ENCODE peak calls at places on chromosome 20, in five cellular contexts. One of them, this sample, is unnamed.

GRCh38 chr20:51506527-51507356 is 35.8 kb downstream of the NFATC2 start:
- DNase-seq in tibial nerve: no peak
- DNase-seq in breast epithelium: no peak
- DNase-seq in GM13976: no peak
- DNase-seq in natural killer cell: no peak
- DNase-seq in this sample: no peak

GRCh38 chr20:24317224-24317623 is 152.2 kb upstream of the SYNDIG1 start:
- DNase-seq in tibial nerve: no peak
- DNase-seq in breast epithelium: no peak
- DNase-seq in GM13976: no peak
- DNase-seq in natural killer cell: no peak
- DNase-seq in this sample: no peak

GRCh38 chr20:48538058-48538825 is 289.6 kb downstream of the PREX1 start:
- DNase-seq in tibial nerve: no peak
- DNase-seq in breast epithelium: peak; percentile 59
- DNase-seq in GM13976: no peak
- DNase-seq in natural killer cell: no peak
- DNase-seq in this sample: peak; percentile 96

GRCh38 chr20:32040142-32040953 is 11.7 kb upstream of the HCK start:
- DNase-seq in tibial nerve: no peak
- DNase-seq in breast epithelium: no peak
- DNase-seq in GM13976: peak; percentile 62
- DNase-seq in natural killer cell: no peak
- DNase-seq in this sample: no peak

GRCh38 chr20:46820682-46821081 is 74.0 kb upstream of the EYA2 start:
- DNase-seq in tibial nerve: no peak
- DNase-seq in breast epithelium: no peak
- DNase-seq in GM13976: no peak
- DNase-seq in natural killer cell: no peak
- DNase-seq in this sample: no peak

GRCh38 chr20:3390759-3391500 is 16.5 kb downstream of the DNAAF9 start:
- DNase-seq in tibial nerve: no peak
- DNase-seq in breast epithelium: no peak
- DNase-seq in GM13976: no peak
- DNase-seq in natural killer cell: no peak
- DNase-seq in this sample: no peak

GRCh38 chr20:23399568-23400241 is 21.6 kb downstream of the NAPB start:
- DNase-seq in tibial nerve: no peak
- DNase-seq in breast epithelium: no peak
- DNase-seq in GM13976: no peak
- DNase-seq in natural killer cell: no peak
- DNase-seq in this sample: no peak

GRCh38 chr20:37336369-37337207 is 9.4 kb upstream of the SRC start:
- DNase-seq in tibial nerve: no peak
- DNase-seq in breast epithelium: no peak
- DNase-seq in GM13976: peak; percentile 87
- DNase-seq in natural killer cell: peak; percentile 23
- DNase-seq in this sample: no peak

GRCh38 chr20:49700411-49701185 is 13.1 kb downstream of the B4GALT5 start:
- DNase-seq in tibial nerve: no peak
- DNase-seq in breast epithelium: no peak
- DNase-seq in GM13976: no peak
- DNase-seq in natural killer cell: no peak
- DNase-seq in this sample: peak; percentile 56

GRCh38 chr20:49630396-49630951 is 62.5 kb upstream of the PTGIS start:
- DNase-seq in tibial nerve: no peak
- DNase-seq in breast epithelium: no peak
- DNase-seq in GM13976: peak; percentile 82
- DNase-seq in natural killer cell: no peak
- DNase-seq in this sample: no peak

GRCh38 chr20:60050193-60050960 is 92.2 kb downstream of the CDH26 start:
- DNase-seq in tibial nerve: no peak
- DNase-seq in breast epithelium: no peak
- DNase-seq in GM13976: no peak
- DNase-seq in natural killer cell: no peak
- DNase-seq in this sample: peak; percentile 83

GRCh38 chr20:58651548-58651822 is 402 bp downstream of the STX16 start:
- DNase-seq in tibial nerve: no peak
- DNase-seq in breast epithelium: no peak
- DNase-seq in GM13976: no peak
- DNase-seq in natural killer cell: no peak
- DNase-seq in this sample: no peak

GRCh38 chr20:58710481-58711265 is 18.1 kb downstream of the NPEPL1 start:
- DNase-seq in tibial nerve: no peak
- DNase-seq in breast epithelium: peak; percentile 6
- DNase-seq in GM13976: no peak
- DNase-seq in natural killer cell: peak; percentile 9
- DNase-seq in this sample: no peak

GRCh38 chr20:44863661-44864060 is 21.8 kb upstream of the YWHAB start:
- DNase-seq in tibial nerve: no peak
- DNase-seq in breast epithelium: no peak
- DNase-seq in GM13976: no peak
- DNase-seq in natural killer cell: no peak
- DNase-seq in this sample: no peak

GRCh38 chr20:44861547-44862006 is 23.9 kb upstream of the YWHAB start:
- DNase-seq in tibial nerve: no peak
- DNase-seq in breast epithelium: no peak
- DNase-seq in GM13976: no peak
- DNase-seq in natural killer cell: no peak
- DNase-seq in this sample: no peak

GRCh38 chr20:44862286-44862685 is 23.2 kb upstream of the YWHAB start:
- DNase-seq in tibial nerve: no peak
- DNase-seq in breast epithelium: no peak
- DNase-seq in GM13976: no peak
- DNase-seq in natural killer cell: no peak
- DNase-seq in this sample: no peak

DNA sequence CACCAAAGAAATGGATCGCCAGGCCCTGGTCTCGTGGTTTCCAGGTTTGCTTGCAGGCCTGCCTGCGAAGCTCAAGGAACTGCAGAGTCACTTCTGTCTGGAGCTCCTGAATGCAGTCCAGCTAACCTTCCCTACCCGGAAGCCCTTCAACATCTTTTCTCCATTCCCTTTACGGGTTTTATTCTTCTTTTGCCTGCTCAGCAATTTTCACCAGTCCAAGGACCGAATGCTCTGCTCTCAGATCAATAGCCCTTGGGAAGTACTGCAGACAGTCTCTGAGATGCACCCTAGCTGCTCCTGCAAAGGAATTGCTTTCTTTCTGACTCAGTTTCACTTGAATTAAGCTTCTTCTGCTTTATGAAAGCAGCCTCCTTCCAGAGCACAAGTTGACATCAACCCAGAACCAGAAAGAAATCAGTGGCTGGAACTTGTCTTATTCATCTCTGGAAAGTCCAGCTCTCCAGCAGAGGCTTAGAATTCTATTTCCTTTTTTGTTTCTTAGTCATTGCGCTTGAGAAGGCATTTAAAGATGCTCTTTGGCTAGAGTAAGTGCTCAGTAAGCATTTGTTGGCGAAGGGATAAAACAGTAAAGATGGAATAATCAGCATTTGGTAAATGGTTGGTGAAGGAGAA is 18.7 kb upstream of the YWHAB start:
- DNase-seq in tibial nerve: no peak
- DNase-seq in breast epithelium: no peak
- DNase-seq in GM13976: no peak
- DNase-seq in natural killer cell: no peak
- DNase-seq in this sample: no peak
- TF ChIP-seq CTCF in tibial nerve: no peak
- TF ChIP-seq CTCF in breast epithelium: no peak
- TF ChIP-seq CTCF in GM13976: no peak
- TF ChIP-seq CTCF in natural killer cell: no peak
- TF ChIP-seq CTCF in this sample: no peak

DNA sequence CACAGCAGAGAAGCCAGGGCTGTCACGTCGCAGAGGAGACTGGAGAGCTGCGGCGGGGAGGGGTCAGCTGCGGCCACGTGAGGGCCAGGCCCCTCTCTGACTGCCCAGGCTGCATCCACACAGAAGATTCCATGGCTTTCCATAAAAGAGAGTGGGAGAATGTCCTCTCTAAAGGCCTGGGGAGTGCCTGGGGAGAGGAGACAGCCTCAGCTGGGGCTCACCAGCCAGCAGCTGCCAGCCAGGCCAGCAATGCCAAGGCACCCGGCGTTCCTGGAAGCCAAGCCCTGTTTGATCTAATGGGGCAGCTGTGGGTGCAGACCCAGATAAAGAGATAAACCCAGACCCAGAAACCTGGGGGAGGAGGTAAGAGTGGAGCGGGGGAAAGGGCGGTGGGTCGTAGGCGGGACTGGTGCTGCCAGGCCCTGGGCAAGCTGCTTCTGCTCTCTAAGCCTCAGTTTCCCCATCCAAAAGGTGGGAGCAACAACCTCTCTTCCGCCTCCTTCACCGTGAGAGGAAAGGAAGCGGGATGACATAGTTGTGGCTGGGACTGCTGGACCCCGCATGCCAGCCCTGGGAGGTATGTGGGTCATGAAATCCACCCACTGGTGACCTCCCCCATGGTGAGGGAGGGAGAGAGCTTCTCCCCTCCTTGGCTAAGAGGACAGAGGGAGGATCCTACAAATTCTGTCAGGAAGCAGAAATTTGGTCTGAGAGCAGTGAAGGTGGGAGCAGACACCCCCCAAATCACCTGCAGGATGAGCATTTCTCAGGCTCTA is 3.1 kb upstream of the OSBPL2 start:
- DNase-seq in tibial nerve: no peak
- DNase-seq in breast epithelium: no peak
- DNase-seq in GM13976: no peak
- DNase-seq in natural killer cell: no peak
- DNase-seq in this sample: no peak
- TF ChIP-seq CTCF in tibial nerve: no peak
- TF ChIP-seq CTCF in breast epithelium: no peak
- TF ChIP-seq CTCF in GM13976: no peak
- TF ChIP-seq CTCF in natural killer cell: no peak
- TF ChIP-seq CTCF in this sample: no peak

DNA sequence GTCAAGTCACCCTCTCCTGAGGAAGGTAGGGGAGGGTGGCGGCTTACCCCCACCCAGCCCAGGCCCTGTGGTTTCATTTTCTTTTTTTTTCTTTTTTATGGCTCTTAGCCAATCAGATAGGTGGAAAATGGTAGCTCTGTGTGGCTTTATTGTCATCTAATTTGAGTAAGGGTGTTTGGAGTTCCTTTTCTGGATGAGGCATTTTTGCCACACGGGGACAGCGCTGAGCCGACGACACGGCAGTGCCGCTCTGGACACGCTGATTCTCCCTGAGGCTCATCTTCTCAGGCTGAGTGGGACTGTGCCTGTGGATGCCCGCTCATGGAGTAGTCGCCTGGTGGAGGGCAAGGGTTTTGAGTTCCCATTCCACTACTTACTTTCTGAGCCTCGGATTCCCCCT is 37.6 kb upstream of the ANGPT4 start:
- DNase-seq in tibial nerve: no peak
- DNase-seq in breast epithelium: no peak
- DNase-seq in GM13976: no peak
- DNase-seq in natural killer cell: no peak
- DNase-seq in this sample: no peak
- TF ChIP-seq CTCF in tibial nerve: no peak
- TF ChIP-seq CTCF in breast epithelium: peak; percentile 18
- TF ChIP-seq CTCF in GM13976: no peak
- TF ChIP-seq CTCF in natural killer cell: no peak
- TF ChIP-seq CTCF in this sample: no peak

GRCh38 chr20:20210943-20211273 is 157.0 kb upstream of the INSM1 start:
- DNase-seq in tibial nerve: no peak
- DNase-seq in breast epithelium: no peak
- DNase-seq in GM13976: no peak
- DNase-seq in natural killer cell: no peak
- DNase-seq in this sample: no peak
- TF ChIP-seq CTCF in tibial nerve: no peak
- TF ChIP-seq CTCF in breast epithelium: no peak
- TF ChIP-seq CTCF in GM13976: no peak
- TF ChIP-seq CTCF in natural killer cell: no peak
- TF ChIP-seq CTCF in this sample: no peak